ENCODE peak calls at places on chromosomes 4 and X, in five cellular contexts. X is stimulated activated CD8-positive, alpha-beta memory T cell treated with anti-CD3 and anti-CD28 coated beads, Interleukin-15, amount 100 ng/mL, for 1 hour; I is neural crest cell; T is lower lobe of right lung; P is activated CD8-positive, alpha-beta T cell treated with anti-CD3 and anti-CD28 coated beads, Interleukin-2, amount 10 ng/mL, durations not matched to agents 7 days and 5 days. Z is an unnamed sample.

GRCh38 chr4:183722738-183723560 is 63.9 kb downstream of the TRAPPC11 start:
- DNase-seq in X (peak), I (peak), T (peak), P (peak), Z (no peak)

GRCh38 chr4:145218251-145218650 is 37.9 kb upstream of the OTUD4 start:
- DNase-seq in X (no peak), I (no peak), T (no peak), P (no peak), Z (no peak)

GRCh38 chrX:20361890-20362262 is 95.2 kb upstream of the RPS6KA3 start:
- DNase-seq in X (no peak), I (no peak), T (no peak), P (no peak), Z (no peak)

GRCh38 chrX:94908648-94909047 is 1234.6 kb downstream of the FAM133A start:
- DNase-seq in X (no peak), I (no peak), T (no peak), P (no peak), Z (no peak)

GRCh38 chr4:87697272-87697671 is 47.2 kb downstream of the DMP1 start:
- DNase-seq in X (no peak), I (no peak), T (no peak), P (no peak), Z (no peak)

GRCh38 chr4:61740950-61741638 is 541.0 kb downstream of the ADGRL3 start:
- DNase-seq in X (no peak), I (no peak), T (no peak), P (no peak), Z (no peak)

GRCh38 chrX:24245201-24245600 is 68.7 kb downstream of the SUPT20HL2 start:
- DNase-seq in X (no peak), I (no peak), T (no peak), P (no peak), Z (no peak)

GRCh38 chrX:154751669-154752271 is 893 bp upstream of the GAB3 start:
- DNase-seq in X (no peak), I (no peak), T (no peak), P (no peak), Z (no peak)